ENCODE peak calls at places on chromosomes 11 and 22, in four cellular contexts. One of them, this sample, is unnamed.

GRCh38 chr11:79201637-79202347 is 239.0 kb downstream of the TENM4 start:
- DNase-seq in NCI-H510A treated with DMSO at 0.1 percent for 48 hours: no peak
- DNase-seq in cardiac fibroblast: no peak
- DNase-seq in type B pancreatic cell: no peak
- DNase-seq in this sample: no peak

GRCh38 chr11:86916330-86916729 is 38.9 kb downstream of the FZD4 start:
- DNase-seq in cardiac fibroblast: peak
- DNase-seq in NCI-H510A treated with DMSO at 0.1 percent for 48 hours: no peak
- DNase-seq in type B pancreatic cell: no peak
- DNase-seq in this sample: peak

GRCh38 chr22:48857202-48857805 is 970.4 kb downstream of the BRD1 start:
- DNase-seq in NCI-H510A treated with DMSO at 0.1 percent for 48 hours: no peak
- DNase-seq in type B pancreatic cell: peak
- DNase-seq in cardiac fibroblast: no peak
- DNase-seq in this sample: no peak

GRCh38 chr11:124896821-124897391 is 759 bp downstream of the ROBO4 start:
- DNase-seq in cardiac fibroblast: peak
- DNase-seq in type B pancreatic cell: peak
- DNase-seq in NCI-H510A treated with DMSO at 0.1 percent for 48 hours: no peak
- DNase-seq in this sample: no peak

GRCh38 chr22:41915035-41915782 is at the start of gene SHISA8:
- DNase-seq in type B pancreatic cell: no peak
- DNase-seq in cardiac fibroblast: peak
- DNase-seq in NCI-H510A treated with DMSO at 0.1 percent for 48 hours: peak
- DNase-seq in this sample: peak

GRCh38 chr11:7449841-7450214 is 35.5 kb upstream of the OLFML1 start:
- DNase-seq in NCI-H510A treated with DMSO at 0.1 percent for 48 hours: no peak
- DNase-seq in type B pancreatic cell: no peak
- DNase-seq in cardiac fibroblast: no peak
- DNase-seq in this sample: no peak

GRCh38 chr11:115693002-115693401 is 188.8 kb upstream of the CADM1 start:
- DNase-seq in NCI-H510A treated with DMSO at 0.1 percent for 48 hours: no peak
- DNase-seq in type B pancreatic cell: no peak
- DNase-seq in cardiac fibroblast: no peak
- DNase-seq in this sample: no peak

GRCh38 chr11:94027210-94027609 is 6.1 kb downstream of the HEPHL1 start:
- DNase-seq in type B pancreatic cell: no peak
- DNase-seq in NCI-H510A treated with DMSO at 0.1 percent for 48 hours: no peak
- DNase-seq in cardiac fibroblast: no peak
- DNase-seq in this sample: no peak

GRCh38 chr22:48098243-48098935 is 1335.9 kb downstream of the TBC1D22A start:
- DNase-seq in type B pancreatic cell: no peak
- DNase-seq in NCI-H510A treated with DMSO at 0.1 percent for 48 hours: no peak
- DNase-seq in cardiac fibroblast: no peak
- DNase-seq in this sample: no peak

GRCh38 chr11:11876458-11876857 is 34.7 kb downstream of the USP47 start:
- DNase-seq in type B pancreatic cell: no peak
- DNase-seq in cardiac fibroblast: no peak
- DNase-seq in NCI-H510A treated with DMSO at 0.1 percent for 48 hours: no peak
- DNase-seq in this sample: no peak

GRCh38 chr11:70080763-70081162 is 2.6 kb downstream of the ANO1 start:
- DNase-seq in type B pancreatic cell: no peak
- DNase-seq in NCI-H510A treated with DMSO at 0.1 percent for 48 hours: no peak
- DNase-seq in cardiac fibroblast: no peak
- DNase-seq in this sample: no peak

This sample was measured in stromal cell of bone marrow.